ENCODE peak calls at places on chromosomes 4 and X, in five cellular contexts. Z is GM04503; K is Kasumi-1; X is stimulated activated effector memory CD8-positive, alpha-beta T cell treated with anti-CD3 and anti-CD28 coated beads, Interleukin-12 subunit alpha, Interleukin-12 subunit beta, amount 100 ng/mL, for 72 hours; I is HuH-7.5. F is an unnamed sample.

GRCh38 chr4:168076989-168077725 is 15.2 kb upstream of the ANXA10 start:
- DNase-seq in Z (peak), K (peak), X (no peak), I (peak), F (peak)

GRCh38 chr4:105147226-105148151 is 813 bp downstream of the TET2 start:
- DNase-seq in Z (no peak), K (peak), X (no peak), I (no peak), F (peak)

GRCh38 chr4:38857354-38858096 is 908 bp upstream of the TLR6 start:
- DNase-seq in Z (peak), K (peak), X (no peak), I (no peak), F (peak)

GRCh38 chr4:3233391-3234071 is 15.4 kb upstream of the MSANTD1 start:
- DNase-seq in Z (no peak), K (no peak), X (no peak), I (no peak), F (no peak)

GRCh38 chr4:2768921-2769336 is 12.8 kb upstream of the TNIP2 start:
- DNase-seq in Z (no peak), K (no peak), X (no peak), I (no peak), F (no peak)

GRCh38 chrX:78139160-78140123 is at the start of gene TAF9B:
- DNase-seq in Z (peak), K (peak), X (peak), I (peak), F (peak)

GRCh38 chr4:125125256-125125655 is 189.5 kb upstream of the FAT4 start:
- DNase-seq in Z (no peak), K (no peak), X (no peak), I (no peak), F (no peak)

GRCh38 chr4:93646225-93646930 is 182.2 kb upstream of the ATOH1 start:
- DNase-seq in Z (no peak), K (no peak), X (no peak), I (no peak), F (no peak)

GRCh38 chr4:124318292-124318691 is 394.2 kb downstream of the ANKRD50 start:
- DNase-seq in Z (no peak), K (no peak), X (no peak), I (no peak), F (no peak)

GRCh38 chrX:56232221-56233082 is at the start of gene KLF8:
- DNase-seq in Z (no peak), K (peak), X (no peak), I (no peak), F (no peak)

GRCh38 chr4:145083891-145084640 is 13.9 kb downstream of the ANAPC10 start:
- DNase-seq in Z (no peak), K (no peak), X (no peak), I (no peak), F (no peak)

GRCh38 chrX:39301041-39301440 is 499.8 kb downstream of the MID1IP1 start:
- DNase-seq in Z (no peak), K (no peak), X (no peak), I (no peak), F (no peak)

GRCh38 chr4:76611611-76612010 is 176.6 kb downstream of the SHROOM3 start:
- DNase-seq in Z (no peak), K (no peak), X (no peak), I (no peak), F (no peak)

GRCh38 chr4:123599920-123600394 is 203.4 kb downstream of the SPRY1 start:
- DNase-seq in Z (no peak), K (peak), X (no peak), I (no peak), F (no peak)

GRCh38 chrX:71910526-71911022 is at the start of gene NHSL2:
- DNase-seq in Z (no peak), K (peak), X (peak), I (no peak), F (no peak)

GRCh38 chrX:28016823-28017222 is 35.6 kb upstream of the DCAF8L1 start:
- DNase-seq in Z (no peak), K (no peak), X (no peak), I (no peak), F (no peak)

GRCh38 chrX:8273451-8273894 is 102.4 kb upstream of the VCX2 start:
- DNase-seq in Z (no peak), K (no peak), X (no peak), I (no peak), F (no peak)

GRCh38 chrX:46444011-46444410 is 101.2 kb downstream of the ZNF674 start:
- DNase-seq in Z (peak), K (no peak), X (no peak), I (no peak), F (no peak)

GRCh38 chrX:45715787-45716186 is 515.1 kb upstream of the DIPK2B start:
- DNase-seq in Z (no peak), K (no peak), X (no peak), I (no peak), F (no peak)

GRCh38 chr4:103318327-103318726 is 120.2 kb upstream of the CENPE start:
- DNase-seq in Z (no peak), K (no peak), X (no peak), I (no peak), F (no peak)

GRCh38 chrX:64894454-64895038 is 81.7 kb downstream of the ZC4H2 start:
- DNase-seq in Z (no peak), K (peak), X (peak), I (no peak), F (peak)

GRCh38 chrX:54633641-54634040 is 103.6 kb downstream of the GNL3L start:
- DNase-seq in Z (no peak), K (no peak), X (no peak), I (no peak), F (no peak)

GRCh38 chr4:158163941-158164665 is 8.7 kb downstream of the GASK1B start:
- DNase-seq in Z (no peak), K (no peak), X (no peak), I (no peak), F (no peak)

GRCh38 chr4:22363071-22363470 is 152.8 kb downstream of the ADGRA3 start:
- DNase-seq in Z (no peak), K (no peak), X (no peak), I (no peak), F (no peak)

GRCh38 chrX:111568356-111568755 is 56.9 kb downstream of the SERTM2 start:
- DNase-seq in Z (no peak), K (peak), X (no peak), I (peak), F (no peak)

GRCh38 chr4:64341711-64342110 is 67.5 kb downstream of the TECRL start:
- DNase-seq in Z (no peak), K (no peak), X (no peak), I (no peak), F (no peak)